ENCODE peak calls at places on chromosome 1, in nine cellular contexts. One of them, this sample, is unnamed.

GRCh38 chr1:23625929-23626535 is 65.6 kb upstream of the RPL11 start:
- DNase-seq in PC-9: no peak
- DNase-seq in astrocyte: no peak
- DNase-seq in K562: no peak
- DNase-seq in GM23338: no peak
- DNase-seq in MM.1S: no peak
- DNase-seq in endothelial cell of umbilical vein: no peak
- DNase-seq in fibroblast of lung: no peak
- DNase-seq in keratinocyte: no peak
- DNase-seq in this sample: no peak

GRCh38 chr1:91781371-91781825 is 104.6 kb downstream of the TGFBR3 start:
- DNase-seq in fibroblast of lung: peak
- DNase-seq in endothelial cell of umbilical vein: peak
- DNase-seq in GM23338: no peak
- DNase-seq in keratinocyte: peak
- DNase-seq in K562: no peak
- DNase-seq in MM.1S: no peak
- DNase-seq in astrocyte: peak
- DNase-seq in PC-9: no peak
- DNase-seq in this sample: peak

GRCh38 chr1:159869173-159869572 is 6.7 kb upstream of the VSIG8 start:
- DNase-seq in fibroblast of lung: peak
- DNase-seq in astrocyte: peak
- DNase-seq in PC-9: peak
- DNase-seq in K562: peak
- DNase-seq in MM.1S: peak
- DNase-seq in keratinocyte: peak
- DNase-seq in endothelial cell of umbilical vein: no peak
- DNase-seq in GM23338: no peak
- DNase-seq in this sample: peak

GRCh38 chr1:88074661-88075060 is 609.4 kb upstream of the PKN2 start:
- DNase-seq in fibroblast of lung: no peak
- DNase-seq in endothelial cell of umbilical vein: no peak
- DNase-seq in GM23338: no peak
- DNase-seq in keratinocyte: no peak
- DNase-seq in K562: no peak
- DNase-seq in MM.1S: no peak
- DNase-seq in astrocyte: no peak
- DNase-seq in PC-9: no peak
- DNase-seq in this sample: no peak

GRCh38 chr1:71651229-71651628 is 570.4 kb upstream of the ZRANB2 start:
- DNase-seq in PC-9: no peak
- DNase-seq in endothelial cell of umbilical vein: no peak
- DNase-seq in GM23338: no peak
- DNase-seq in keratinocyte: no peak
- DNase-seq in fibroblast of lung: no peak
- DNase-seq in MM.1S: no peak
- DNase-seq in astrocyte: no peak
- DNase-seq in K562: no peak
- DNase-seq in this sample: no peak

GRCh38 chr1:61639218-61639617 is 85.7 kb downstream of the TM2D1 start:
- DNase-seq in K562: no peak
- DNase-seq in fibroblast of lung: no peak
- DNase-seq in astrocyte: no peak
- DNase-seq in PC-9: no peak
- DNase-seq in GM23338: no peak
- DNase-seq in endothelial cell of umbilical vein: no peak
- DNase-seq in keratinocyte: no peak
- DNase-seq in MM.1S: no peak
- DNase-seq in this sample: no peak

GRCh38 chr1:230158422-230159291 is 91.6 kb downstream of the GALNT2 start:
- DNase-seq in astrocyte: peak
- DNase-seq in GM23338: no peak
- DNase-seq in keratinocyte: no peak
- DNase-seq in PC-9: no peak
- DNase-seq in endothelial cell of umbilical vein: no peak
- DNase-seq in K562: no peak
- DNase-seq in MM.1S: no peak
- DNase-seq in fibroblast of lung: no peak
- DNase-seq in this sample: no peak

GRCh38 chr1:66275601-66276023 is 258.3 kb upstream of the SGIP1 start:
- DNase-seq in GM23338: no peak
- DNase-seq in keratinocyte: no peak
- DNase-seq in endothelial cell of umbilical vein: no peak
- DNase-seq in fibroblast of lung: no peak
- DNase-seq in MM.1S: no peak
- DNase-seq in astrocyte: no peak
- DNase-seq in K562: no peak
- DNase-seq in PC-9: no peak
- DNase-seq in this sample: no peak

GRCh38 chr1:248844526-248844925 is 6.5 kb downstream of the ZNF672 start:
- DNase-seq in MM.1S: no peak
- DNase-seq in endothelial cell of umbilical vein: no peak
- DNase-seq in fibroblast of lung: no peak
- DNase-seq in astrocyte: no peak
- DNase-seq in PC-9: no peak
- DNase-seq in K562: no peak
- DNase-seq in GM23338: no peak
- DNase-seq in keratinocyte: no peak
- DNase-seq in this sample: no peak

GRCh38 chr1:81237531-81238528 is 562.9 kb upstream of the ADGRL2 start:
- DNase-seq in fibroblast of lung: no peak
- DNase-seq in MM.1S: peak
- DNase-seq in keratinocyte: no peak
- DNase-seq in PC-9: no peak
- DNase-seq in GM23338: no peak
- DNase-seq in K562: no peak
- DNase-seq in endothelial cell of umbilical vein: peak
- DNase-seq in astrocyte: no peak
- DNase-seq in this sample: no peak

GRCh38 chr1:37513795-37514349 is 694 bp downstream of the MEAF6 start:
- DNase-seq in K562: peak
- DNase-seq in GM23338: peak
- DNase-seq in PC-9: no peak
- DNase-seq in astrocyte: no peak
- DNase-seq in MM.1S: peak
- DNase-seq in endothelial cell of umbilical vein: peak
- DNase-seq in keratinocyte: no peak
- DNase-seq in fibroblast of lung: no peak
- DNase-seq in this sample: peak

GRCh38 chr1:37515185-37516034 is 844 bp upstream of the MEAF6 start:
- DNase-seq in endothelial cell of umbilical vein: no peak
- DNase-seq in keratinocyte: no peak
- DNase-seq in MM.1S: no peak
- DNase-seq in astrocyte: no peak
- DNase-seq in GM23338: no peak
- DNase-seq in K562: no peak
- DNase-seq in PC-9: no peak
- DNase-seq in fibroblast of lung: no peak
- DNase-seq in this sample: no peak

GRCh38 chr1:37519613-37520012 is 5.0 kb upstream of the MEAF6 start:
- DNase-seq in keratinocyte: no peak
- DNase-seq in MM.1S: no peak
- DNase-seq in endothelial cell of umbilical vein: no peak
- DNase-seq in GM23338: no peak
- DNase-seq in PC-9: no peak
- DNase-seq in fibroblast of lung: no peak
- DNase-seq in astrocyte: no peak
- DNase-seq in K562: no peak
- DNase-seq in this sample: no peak

GRCh38 chr1:37517569-37517968 is 3.0 kb upstream of the MEAF6 start:
- DNase-seq in keratinocyte: no peak
- DNase-seq in GM23338: no peak
- DNase-seq in endothelial cell of umbilical vein: no peak
- DNase-seq in K562: no peak
- DNase-seq in fibroblast of lung: peak
- DNase-seq in MM.1S: no peak
- DNase-seq in astrocyte: no peak
- DNase-seq in PC-9: no peak
- DNase-seq in this sample: no peak

DNA sequence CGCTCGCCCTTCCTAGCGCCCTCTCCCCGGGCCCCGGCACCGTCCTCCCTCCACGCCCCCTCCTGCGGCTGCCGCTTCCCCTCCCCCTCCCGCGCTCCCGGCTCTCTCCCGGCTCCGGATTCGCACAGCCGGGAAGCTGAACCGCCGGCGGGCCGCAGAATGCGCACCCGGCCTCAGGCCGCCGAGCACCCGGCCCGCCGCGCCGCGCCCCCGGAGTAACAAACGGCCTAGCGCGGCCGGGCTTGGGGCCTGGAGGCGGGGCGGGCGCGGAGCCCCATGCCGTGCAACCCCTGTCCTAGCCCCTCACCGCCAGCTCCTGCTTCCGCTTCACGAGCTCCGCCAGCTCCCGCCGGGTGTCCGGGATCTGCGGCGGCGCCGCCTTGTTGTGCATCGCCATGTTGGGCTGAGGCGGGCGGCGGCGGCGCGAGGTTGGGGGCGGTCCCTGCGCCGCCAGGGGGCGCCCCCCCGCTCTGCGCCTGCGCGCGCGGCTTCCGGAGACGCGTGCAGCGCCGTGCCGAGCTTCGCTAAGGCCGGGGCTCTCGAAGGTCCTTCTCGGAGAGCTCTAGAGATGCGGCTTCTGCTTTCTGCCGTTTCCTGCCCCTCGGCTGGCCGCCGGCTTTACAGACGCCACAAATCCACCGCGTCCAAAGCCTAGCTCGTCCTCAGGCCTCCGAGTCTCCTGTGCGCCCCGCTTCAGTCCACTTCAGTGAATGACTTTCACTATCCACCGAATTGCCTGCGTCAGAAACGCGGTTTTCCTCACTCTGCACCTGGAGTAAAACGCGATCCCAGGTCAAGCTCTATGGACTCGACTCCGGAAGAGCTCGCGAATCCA is at the start of gene MEAF6:
- DNase-seq in GM23338: peak
- DNase-seq in K562: peak
- DNase-seq in PC-9: peak
- DNase-seq in fibroblast of lung: peak
- DNase-seq in keratinocyte: no peak
- DNase-seq in endothelial cell of umbilical vein: peak
- DNase-seq in MM.1S: peak
- DNase-seq in astrocyte: peak
- DNase-seq in this sample: peak
- TF ChIP-seq EZH2 in GM23338: no peak
- TF ChIP-seq EZH2 in K562: no peak
- TF ChIP-seq EZH2 in PC-9: no peak
- TF ChIP-seq EZH2 in fibroblast of lung: no peak
- TF ChIP-seq EZH2 in keratinocyte: no peak
- TF ChIP-seq EZH2 in endothelial cell of umbilical vein: no peak
- TF ChIP-seq EZH2 in MM.1S: no peak
- TF ChIP-seq EZH2 in astrocyte: no peak
- TF ChIP-seq EZH2 in this sample: no peak

DNA sequence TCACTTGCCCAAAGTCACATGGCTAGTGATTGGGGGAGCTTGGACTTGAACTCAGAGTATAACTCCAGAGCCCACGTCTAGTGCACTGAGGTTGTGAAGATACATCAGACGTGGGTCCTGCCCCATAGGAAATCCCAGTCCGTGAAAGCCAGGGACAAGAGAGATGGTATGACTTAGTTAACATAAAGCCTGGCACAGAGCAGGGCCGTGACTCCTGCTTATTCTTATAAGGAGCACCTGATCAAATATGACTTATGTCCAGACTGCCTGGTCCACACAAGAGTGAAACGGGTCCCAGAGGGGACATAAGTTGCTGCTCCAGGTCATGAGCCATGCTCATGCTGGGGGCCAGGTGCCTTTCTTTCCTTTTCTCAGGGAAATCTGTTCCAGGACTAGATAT is 166.3 kb upstream of the USP24 start:
- DNase-seq in PC-9: no peak
- DNase-seq in astrocyte: no peak
- DNase-seq in endothelial cell of umbilical vein: no peak
- DNase-seq in K562: no peak
- DNase-seq in MM.1S: no peak
- DNase-seq in fibroblast of lung: no peak
- DNase-seq in keratinocyte: no peak
- DNase-seq in GM23338: no peak
- DNase-seq in this sample: no peak
- TF ChIP-seq EZH2 in PC-9: no peak
- TF ChIP-seq EZH2 in astrocyte: no peak
- TF ChIP-seq EZH2 in endothelial cell of umbilical vein: no peak
- TF ChIP-seq EZH2 in K562: no peak
- TF ChIP-seq EZH2 in MM.1S: no peak
- TF ChIP-seq EZH2 in fibroblast of lung: no peak
- TF ChIP-seq EZH2 in keratinocyte: no peak
- TF ChIP-seq EZH2 in GM23338: no peak
- TF ChIP-seq EZH2 in this sample: no peak

DNA sequence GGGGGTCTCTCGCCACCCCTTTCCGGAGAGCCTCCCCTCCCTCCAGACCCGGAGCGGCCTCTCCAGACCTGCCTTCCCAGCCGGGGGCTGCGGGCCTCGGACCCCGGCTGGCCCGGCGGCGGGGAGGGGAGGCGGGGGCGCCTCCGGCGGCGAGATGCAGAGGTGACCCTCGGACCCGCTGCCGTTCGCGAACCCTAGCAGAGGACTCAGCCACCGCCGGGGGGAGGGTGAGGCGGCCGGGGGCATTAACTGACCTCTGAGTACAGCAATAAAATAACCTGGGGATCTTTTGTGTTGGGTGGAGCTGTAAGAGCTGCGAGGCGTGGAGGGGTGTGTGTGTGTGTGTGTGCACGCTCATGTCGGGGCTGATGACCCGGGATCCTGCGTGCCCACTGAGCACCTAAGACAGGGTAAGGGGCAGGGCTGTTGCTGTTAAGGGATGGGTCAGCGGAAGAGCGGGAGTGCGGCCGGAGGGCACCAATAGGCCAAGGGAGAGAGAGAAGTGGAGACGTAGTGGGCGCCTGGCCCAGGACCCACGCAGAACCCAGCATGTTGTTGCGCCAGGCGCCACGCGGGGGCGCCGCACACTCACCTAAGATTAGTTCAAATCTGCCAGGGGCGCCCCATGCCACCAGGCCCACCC is 6.3 kb downstream of the HAPLN2 start:
- DNase-seq in PC-9: no peak
- DNase-seq in GM23338: peak
- DNase-seq in fibroblast of lung: peak
- DNase-seq in astrocyte: no peak
- DNase-seq in keratinocyte: no peak
- DNase-seq in MM.1S: peak
- DNase-seq in endothelial cell of umbilical vein: peak
- DNase-seq in K562: peak
- DNase-seq in this sample: peak
- TF ChIP-seq EZH2 in PC-9: no peak
- TF ChIP-seq EZH2 in GM23338: peak
- TF ChIP-seq EZH2 in fibroblast of lung: peak
- TF ChIP-seq EZH2 in astrocyte: peak
- TF ChIP-seq EZH2 in keratinocyte: peak
- TF ChIP-seq EZH2 in MM.1S: peak
- TF ChIP-seq EZH2 in endothelial cell of umbilical vein: peak
- TF ChIP-seq EZH2 in K562: no peak
- TF ChIP-seq EZH2 in this sample: peak

DNA sequence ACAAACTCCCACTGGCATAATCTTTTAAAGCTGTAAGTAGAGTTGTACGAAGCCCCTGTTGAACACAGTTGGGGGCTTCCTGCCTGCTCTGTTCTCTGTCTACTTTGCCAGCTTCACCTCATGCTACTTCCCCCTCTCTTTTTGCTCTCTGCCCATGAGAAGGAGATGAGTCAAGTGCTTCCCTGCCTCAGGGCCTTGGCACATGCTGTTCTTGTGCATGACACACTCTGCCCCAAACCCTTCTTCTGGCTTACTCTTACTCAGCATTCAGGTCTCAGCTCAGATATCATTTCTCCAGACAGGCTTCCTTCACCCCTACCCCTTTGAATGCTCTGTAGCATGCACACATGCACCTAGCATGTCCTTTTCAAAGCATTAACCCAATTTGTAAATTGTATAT is 208.8 kb downstream of the FOXD2 start:
- DNase-seq in MM.1S: no peak
- DNase-seq in astrocyte: no peak
- DNase-seq in fibroblast of lung: no peak
- DNase-seq in GM23338: no peak
- DNase-seq in K562: no peak
- DNase-seq in keratinocyte: peak
- DNase-seq in PC-9: no peak
- DNase-seq in endothelial cell of umbilical vein: no peak
- DNase-seq in this sample: no peak
- TF ChIP-seq EZH2 in MM.1S: no peak
- TF ChIP-seq EZH2 in astrocyte: no peak
- TF ChIP-seq EZH2 in fibroblast of lung: no peak
- TF ChIP-seq EZH2 in GM23338: no peak
- TF ChIP-seq EZH2 in K562: no peak
- TF ChIP-seq EZH2 in keratinocyte: no peak
- TF ChIP-seq EZH2 in PC-9: no peak
- TF ChIP-seq EZH2 in endothelial cell of umbilical vein: no peak
- TF ChIP-seq EZH2 in this sample: no peak

This sample was measured in GM23248.